ENCODE peak calls at places on chromosomes 12 and 14, in five cellular contexts. X, C, P, J and D are unnamed samples.

GRCh38 chr14:56160058-56160457 is 41.8 kb downstream of the PELI2 start:
- DNase-seq in P (no peak), J (no peak), C (no peak), X (no peak), D (no peak)

GRCh38 chr14:74241611-74242005 is 2.4 kb downstream of the VSX2 start:
- DNase-seq in X (no peak), P (no peak), C (no peak), J (no peak), D (no peak)

GRCh38 chr12:16020034-16020433 is 108.9 kb downstream of the DERA start:
- DNase-seq in X (no peak), J (no peak), P (no peak), C (no peak), D (no peak)

GRCh38 chr12:132429932-132430643 is 59.9 kb upstream of the FBRSL1 start:
- DNase-seq in P (no peak), J (peak), X (no peak), C (peak), D (peak)

GRCh38 chr12:11922361-11922760 is 148.4 kb upstream of the BCL2L14 start:
- DNase-seq in P (no peak), C (no peak), X (peak), J (no peak), D (no peak)

GRCh38 chr12:123483602-123484273 is 25.8 kb downstream of the SNRNP35 start:
- DNase-seq in P (no peak), J (no peak), X (no peak), C (no peak), D (no peak)

GRCh38 chr12:49902399-49903350 is 1.0 kb downstream of the FAIM2 start:
- DNase-seq in C (peak), P (no peak), J (peak), X (no peak), D (no peak)

GRCh38 chr14:96811265-96811664 is 14.1 kb downstream of the VRK1 start:
- DNase-seq in X (no peak), J (no peak), C (no peak), P (no peak), D (no peak)

GRCh38 chr12:132404956-132405741 is 75.8 kb upstream of the GALNT9 start:
- DNase-seq in C (no peak), J (no peak), P (no peak), X (no peak), D (no peak)

GRCh38 chr12:3931206-3931605 is 58.0 kb upstream of the PARP11 start:
- DNase-seq in C (no peak), X (no peak), J (no peak), P (no peak), D (no peak)

GRCh38 chr12:86929962-86930361 is 673.8 kb upstream of the MGAT4C start:
- DNase-seq in X (no peak), P (no peak), J (no peak), C (no peak), D (no peak)

GRCh38 chr14:54002653-54003052 is 46.0 kb upstream of the BMP4 start:
- DNase-seq in X (no peak), J (no peak), P (no peak), C (no peak), D (no peak)

GRCh38 chr12:94098466-94098865 is 49.9 kb upstream of the PLXNC1 start:
- DNase-seq in P (no peak), C (no peak), X (no peak), J (no peak), D (no peak)

GRCh38 chr12:82996168-82996812 is 309.6 kb downstream of the TMTC2 start:
- DNase-seq in C (no peak), X (no peak), P (no peak), J (no peak), D (no peak)

GRCh38 chr14:65552724-65553123 is 140.2 kb downstream of the FUT8 start:
- DNase-seq in P (no peak), X (no peak), C (no peak), J (no peak), D (no peak)

GRCh38 chr12:124828264-124829007 is 35.2 kb downstream of the SCARB1 start:
- DNase-seq in P (no peak), J (no peak), C (no peak), X (peak), D (peak)

GRCh38 chr14:90626550-90626949 is 189.7 kb downstream of the TTC7B start:
- DNase-seq in P (no peak), C (no peak), X (no peak), J (no peak), D (no peak)

GRCh38 chr12:51771008-51771407 is 77.5 kb downstream of the FIGNL2 start:
- DNase-seq in P (no peak), C (no peak), J (no peak), X (no peak), D (no peak)

GRCh38 chr14:72291908-72292688 is 359.9 kb downstream of the RGS6 start:
- DNase-seq in X (peak), P (peak), C (peak), J (peak), D (peak)

GRCh38 chr12:117134059-117134458 is 34.8 kb upstream of the TESC start:
- DNase-seq in C (no peak), P (no peak), X (no peak), J (no peak), D (no peak)
- TF ChIP-seq JUNB in C (no peak), P (no peak), X (no peak), J (no peak), D (no peak)

GRCh38 chr12:13534645-13535398 is 338.3 kb downstream of the EMP1 start:
- DNase-seq in P (no peak), J (peak), X (peak), C (peak), D (peak)
- TF ChIP-seq CTCF in P (peak), J (peak), X (peak), C (peak), D (peak)

DNA sequence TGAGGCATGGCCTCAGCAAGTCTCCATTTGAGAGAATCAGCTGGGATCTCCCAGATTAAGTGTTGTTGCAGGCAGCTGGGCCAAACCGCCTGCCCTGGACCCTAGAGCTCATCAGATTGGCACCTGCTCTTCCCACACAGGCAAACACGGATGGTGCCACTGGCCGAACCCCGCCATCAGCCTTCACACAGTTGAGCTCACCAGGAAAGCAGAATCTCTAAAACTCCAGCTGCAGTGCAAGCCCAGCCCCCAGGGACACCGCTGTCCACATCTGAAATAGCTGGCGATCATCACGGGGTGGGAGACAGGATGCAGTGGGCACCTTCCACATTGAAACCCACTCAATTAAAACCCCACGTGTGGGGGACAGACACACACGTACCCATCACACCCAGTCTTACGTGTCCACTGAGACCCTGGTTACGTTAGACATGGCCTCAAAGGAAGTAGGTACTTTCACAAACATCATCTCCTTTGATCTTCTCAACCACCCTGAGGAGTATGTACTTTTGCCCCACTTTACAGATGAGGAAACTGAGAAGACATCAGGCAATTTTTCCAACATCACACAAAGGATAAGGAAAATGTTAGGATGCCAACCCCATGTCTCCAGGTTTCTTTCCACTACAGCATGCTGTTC is 88.8 kb downstream of the SINHCAF start:
- DNase-seq in P (peak), J (no peak), X (no peak), C (no peak), D (no peak)
- TF ChIP-seq JUNB in P (no peak), J (no peak), X (no peak), C (no peak), D (no peak)

GRCh38 chr14:76473381-76474263 is 97.7 kb downstream of the ESRRB start:
- DNase-seq in J (no peak), P (no peak), C (peak), X (no peak), D (no peak)
- TF ChIP-seq CTCF in J (no peak), P (no peak), C (peak), X (no peak), D (no peak)

GRCh38 chr14:94542111-94542810 is 19.0 kb upstream of the SERPINA4 start:
- DNase-seq in P (no peak), J (no peak), C (no peak), X (peak), D (no peak)

GRCh38 chr14:94539181-94539580 is 22.1 kb upstream of the SERPINA4 start:
- DNase-seq in C (no peak), P (no peak), J (no peak), X (no peak), D (no peak)

GRCh38 chr14:94538070-94538740 is 23.0 kb upstream of the SERPINA4 start:
- DNase-seq in C (no peak), P (no peak), J (no peak), X (no peak), D (no peak)

GRCh38 chr14:94541234-94541975 is 19.8 kb upstream of the SERPINA4 start:
- DNase-seq in X (no peak), J (no peak), C (no peak), P (no peak), D (no peak)

DNA sequence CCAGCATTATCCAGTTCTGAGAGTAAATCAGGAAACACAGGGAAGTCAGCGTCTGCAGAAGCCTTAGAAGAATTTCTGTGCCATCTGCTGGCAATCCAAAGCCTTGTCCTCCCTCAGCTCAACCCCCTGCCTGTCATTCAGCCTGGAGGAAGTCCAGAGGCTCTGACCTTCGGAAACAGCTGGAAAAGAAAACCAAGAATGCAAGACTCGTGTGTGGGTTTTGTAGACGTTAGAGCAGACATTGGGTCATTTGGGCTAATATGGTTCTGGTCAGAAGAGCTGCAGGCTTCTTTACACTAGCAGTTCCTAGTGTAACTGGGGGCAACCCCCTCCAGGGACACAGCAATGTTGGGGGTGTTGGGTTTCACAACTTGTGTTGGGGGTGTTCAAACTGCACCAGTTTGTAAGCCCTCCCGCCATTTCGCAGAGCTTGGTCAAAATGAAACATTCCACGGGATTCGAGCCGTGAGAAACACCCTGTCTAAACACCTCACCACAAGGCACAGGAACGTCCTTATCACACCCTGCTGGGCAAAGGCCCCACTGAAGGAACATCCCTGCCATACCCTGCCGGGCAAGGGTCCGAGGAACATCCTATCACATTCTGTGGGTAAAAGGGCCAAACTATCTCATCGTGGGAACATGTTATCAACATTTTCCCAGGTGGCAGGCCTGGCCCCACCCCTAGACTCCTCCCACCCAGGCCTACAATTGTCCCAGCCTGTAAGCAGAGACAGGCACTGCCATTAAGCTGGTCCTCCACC is 21.0 kb upstream of the SERPINA4 start:
- DNase-seq in J (no peak), P (no peak), C (no peak), X (peak), D (peak)
- TF ChIP-seq JUNB in J (no peak), P (no peak), C (no peak), X (no peak), D (no peak)

DNA sequence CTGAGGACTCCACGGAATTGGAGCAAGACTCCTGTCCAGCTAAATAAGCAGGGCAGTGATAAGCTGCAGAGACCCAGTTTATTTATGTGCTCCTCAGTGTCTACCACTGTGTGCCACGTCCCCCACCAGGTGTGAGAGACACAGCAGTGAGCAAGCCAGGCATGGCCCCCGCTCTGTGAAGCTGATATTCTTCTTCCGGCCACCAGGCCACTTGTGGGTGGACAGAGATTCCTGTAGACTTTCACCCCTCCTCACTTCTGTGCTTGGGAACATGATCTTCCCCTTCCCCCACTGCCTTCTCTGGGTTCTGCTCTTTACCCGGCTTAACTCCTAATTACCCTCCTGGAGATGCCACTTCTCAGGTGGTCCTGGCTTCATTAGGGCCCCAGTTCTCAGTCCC is 21.2 kb downstream of the BRAP start:
- DNase-seq in C (peak), J (no peak), P (no peak), X (no peak), D (no peak)
- TF ChIP-seq CTCF in C (no peak), J (no peak), P (no peak), X (no peak), D (no peak)

GRCh38 chr14:101506211-101506920 is 54.9 kb upstream of the DIO3 start:
- DNase-seq in X (no peak), C (no peak), J (no peak), P (no peak), D (no peak)
- TF ChIP-seq JUNB in X (no peak), C (no peak), J (no peak), P (no peak), D (no peak)